ENCODE peak calls at places on chromosomes 16 and 17, in ten cellular contexts. One of them, this sample, is unnamed. For H3K4me1, the result is how much of the 10 kb centered on the place peaks cover.

GRCh38 chr16:25298165-25298872 is 40.7 kb upstream of the ZKSCAN2 start:
- DNase-seq in astrocyte: no peak
- DNase-seq in lung: no peak
- DNase-seq in SK-N-SH: peak
- DNase-seq in GM23248: no peak
- DNase-seq in adrenal gland: no peak
- DNase-seq in tibial nerve: no peak
- DNase-seq in neural progenitor cell: no peak
- DNase-seq in Caco-2: no peak
- DNase-seq in IMR-90: no peak
- DNase-seq in this sample: no peak

GRCh38 chr17:48113201-48113676 is 5.7 kb downstream of the SNX11 start:
- DNase-seq in Caco-2: no peak
- DNase-seq in IMR-90: no peak
- DNase-seq in GM23248: no peak
- DNase-seq in lung: no peak
- DNase-seq in SK-N-SH: no peak
- DNase-seq in neural progenitor cell: no peak
- DNase-seq in tibial nerve: no peak
- DNase-seq in astrocyte: no peak
- DNase-seq in adrenal gland: no peak
- DNase-seq in this sample: no peak

GRCh38 chr17:48809182-48809581 is 7.8 kb downstream of the TTLL6 start:
- DNase-seq in Caco-2: peak
- DNase-seq in GM23248: no peak
- DNase-seq in neural progenitor cell: no peak
- DNase-seq in astrocyte: no peak
- DNase-seq in IMR-90: no peak
- DNase-seq in tibial nerve: no peak
- DNase-seq in adrenal gland: no peak
- DNase-seq in SK-N-SH: no peak
- DNase-seq in lung: peak
- DNase-seq in this sample: peak

GRCh38 chr17:57285681-57286080 is 29.4 kb downstream of the MSI2 start:
- DNase-seq in adrenal gland: no peak
- DNase-seq in SK-N-SH: no peak
- DNase-seq in lung: no peak
- DNase-seq in astrocyte: no peak
- DNase-seq in tibial nerve: no peak
- DNase-seq in Caco-2: no peak
- DNase-seq in GM23248: no peak
- DNase-seq in IMR-90: no peak
- DNase-seq in neural progenitor cell: no peak
- DNase-seq in this sample: no peak

GRCh38 chr16:8660841-8661301 is 13.5 kb upstream of the ABAT start:
- DNase-seq in adrenal gland: peak
- DNase-seq in GM23248: peak
- DNase-seq in lung: peak
- DNase-seq in Caco-2: peak
- DNase-seq in neural progenitor cell: peak
- DNase-seq in tibial nerve: peak
- DNase-seq in astrocyte: peak
- DNase-seq in IMR-90: peak
- DNase-seq in SK-N-SH: peak
- DNase-seq in this sample: peak

GRCh38 chr16:56481468-56482112 is 30.2 kb downstream of the OGFOD1 start:
- DNase-seq in adrenal gland: no peak
- DNase-seq in tibial nerve: no peak
- DNase-seq in lung: no peak
- DNase-seq in IMR-90: peak
- DNase-seq in astrocyte: peak
- DNase-seq in Caco-2: no peak
- DNase-seq in GM23248: peak
- DNase-seq in SK-N-SH: no peak
- DNase-seq in neural progenitor cell: no peak
- DNase-seq in this sample: no peak

GRCh38 chr16:19765860-19766553 is 47.9 kb downstream of the IQCK start:
- DNase-seq in SK-N-SH: no peak
- DNase-seq in tibial nerve: peak
- DNase-seq in IMR-90: no peak
- DNase-seq in neural progenitor cell: no peak
- DNase-seq in lung: peak
- DNase-seq in astrocyte: no peak
- DNase-seq in adrenal gland: peak
- DNase-seq in Caco-2: no peak
- DNase-seq in GM23248: no peak
- DNase-seq in this sample: peak

GRCh38 chr16:51084074-51084928 is 66.8 kb downstream of the SALL1 start:
- DNase-seq in adrenal gland: no peak
- DNase-seq in astrocyte: peak
- DNase-seq in GM23248: no peak
- DNase-seq in neural progenitor cell: no peak
- DNase-seq in SK-N-SH: no peak
- DNase-seq in IMR-90: no peak
- DNase-seq in Caco-2: no peak
- DNase-seq in lung: no peak
- DNase-seq in tibial nerve: no peak
- DNase-seq in this sample: no peak

GRCh38 chr17:78492116-78492799 is 84.9 kb downstream of the DNAH17 start:
- DNase-seq in adrenal gland: no peak
- DNase-seq in neural progenitor cell: no peak
- DNase-seq in SK-N-SH: no peak
- DNase-seq in astrocyte: no peak
- DNase-seq in lung: no peak
- DNase-seq in Caco-2: no peak
- DNase-seq in tibial nerve: no peak
- DNase-seq in GM23248: no peak
- DNase-seq in IMR-90: no peak
- DNase-seq in this sample: no peak

GRCh38 chr16:2752850-2753522 is 548 bp downstream of the SRRM2 start:
- DNase-seq in SK-N-SH: peak
- DNase-seq in tibial nerve: peak
- DNase-seq in lung: no peak
- DNase-seq in Caco-2: peak
- DNase-seq in astrocyte: peak
- DNase-seq in GM23248: peak
- DNase-seq in IMR-90: peak
- DNase-seq in neural progenitor cell: peak
- DNase-seq in adrenal gland: peak
- DNase-seq in this sample: peak

GRCh38 chr16:2751577-2752034 is 832 bp upstream of the SRRM2 start:
- DNase-seq in neural progenitor cell: no peak
- DNase-seq in IMR-90: no peak
- DNase-seq in SK-N-SH: peak
- DNase-seq in lung: no peak
- DNase-seq in astrocyte: no peak
- DNase-seq in Caco-2: peak
- DNase-seq in adrenal gland: no peak
- DNase-seq in GM23248: no peak
- DNase-seq in tibial nerve: no peak
- DNase-seq in this sample: peak

GRCh38 chr16:2752035-2752849 is at the start of gene SRRM2:
- DNase-seq in SK-N-SH: peak
- DNase-seq in adrenal gland: peak
- DNase-seq in tibial nerve: peak
- DNase-seq in lung: peak
- DNase-seq in IMR-90: peak
- DNase-seq in GM23248: peak
- DNase-seq in neural progenitor cell: peak
- DNase-seq in Caco-2: peak
- DNase-seq in astrocyte: peak
- DNase-seq in this sample: peak

GRCh38 chr16:2755158-2755557 is 2.7 kb downstream of the SRRM2 start:
- DNase-seq in neural progenitor cell: no peak
- DNase-seq in tibial nerve: no peak
- DNase-seq in SK-N-SH: no peak
- DNase-seq in adrenal gland: no peak
- DNase-seq in lung: no peak
- DNase-seq in IMR-90: no peak
- DNase-seq in astrocyte: no peak
- DNase-seq in GM23248: no peak
- DNase-seq in Caco-2: no peak
- DNase-seq in this sample: no peak

DNA sequence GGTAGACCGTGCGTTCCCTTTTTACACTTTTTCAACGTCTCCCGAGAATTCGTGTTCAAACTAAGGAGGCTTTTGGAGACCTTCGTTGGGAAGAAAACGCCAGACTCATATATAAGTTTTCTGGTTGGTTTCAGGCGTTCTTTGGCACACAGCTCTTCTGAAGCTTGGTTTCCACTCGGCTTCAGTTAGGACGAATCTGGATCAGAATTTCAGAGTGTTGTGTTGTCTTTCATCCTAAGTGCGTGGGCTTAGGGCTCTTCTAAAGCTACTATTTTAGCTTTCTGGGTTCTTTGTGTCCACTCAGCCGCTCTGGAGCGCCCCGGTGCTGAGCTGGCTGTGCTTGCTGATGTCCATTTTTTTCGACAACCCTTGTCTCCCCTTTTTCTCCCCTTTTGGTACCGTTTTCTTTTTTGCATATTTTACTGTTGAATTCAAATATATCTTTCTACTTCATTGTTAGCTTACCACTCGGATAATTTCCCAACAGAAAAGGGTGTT is 1.1 kb downstream of the SRRM2 start:
- DNase-seq in IMR-90: no peak
- DNase-seq in SK-N-SH: no peak
- DNase-seq in tibial nerve: no peak
- DNase-seq in lung: no peak
- DNase-seq in neural progenitor cell: peak
- DNase-seq in astrocyte: no peak
- DNase-seq in GM23248: peak
- DNase-seq in Caco-2: no peak
- DNase-seq in adrenal gland: no peak
- DNase-seq in this sample: no peak
- H3K4me1 ChIP-seq in IMR-90: under half
- H3K4me1 ChIP-seq in SK-N-SH: under half
- H3K4me1 ChIP-seq in tibial nerve: half or more
- H3K4me1 ChIP-seq in lung: under half
- H3K4me1 ChIP-seq in neural progenitor cell: under half
- H3K4me1 ChIP-seq in astrocyte: under half
- H3K4me1 ChIP-seq in GM23248: under half
- H3K4me1 ChIP-seq in Caco-2: under half
- H3K4me1 ChIP-seq in adrenal gland: under half
- H3K4me1 ChIP-seq in this sample: under half

DNA sequence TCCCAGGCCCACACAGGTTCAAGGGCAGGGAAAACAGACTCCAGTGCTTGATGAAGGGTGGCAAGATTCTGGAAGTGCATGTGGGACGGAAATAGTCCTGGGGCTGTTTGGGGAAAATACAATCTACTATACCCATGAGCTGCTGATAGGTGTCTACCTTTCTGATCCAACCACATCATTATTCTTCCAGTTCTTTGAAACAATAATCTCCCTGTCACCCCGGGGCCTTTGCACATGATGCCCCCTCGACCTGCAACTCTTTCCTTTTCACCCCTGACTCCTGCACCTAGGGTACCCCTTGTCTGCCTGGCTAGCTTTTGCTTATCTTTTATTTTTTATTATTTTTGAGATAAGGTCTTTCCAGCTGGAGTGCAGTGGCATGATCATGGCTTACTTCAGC is 45.0 kb downstream of the LDHD start:
- DNase-seq in SK-N-SH: no peak
- DNase-seq in IMR-90: no peak
- DNase-seq in tibial nerve: no peak
- DNase-seq in neural progenitor cell: no peak
- DNase-seq in adrenal gland: no peak
- DNase-seq in astrocyte: no peak
- DNase-seq in lung: no peak
- DNase-seq in Caco-2: no peak
- DNase-seq in GM23248: no peak
- DNase-seq in this sample: no peak
- H3K4me1 ChIP-seq in SK-N-SH: half or more
- H3K4me1 ChIP-seq in IMR-90: under half
- H3K4me1 ChIP-seq in tibial nerve: under half
- H3K4me1 ChIP-seq in neural progenitor cell: under half
- H3K4me1 ChIP-seq in adrenal gland: under half
- H3K4me1 ChIP-seq in astrocyte: under half
- H3K4me1 ChIP-seq in lung: under half
- H3K4me1 ChIP-seq in Caco-2: half or more
- H3K4me1 ChIP-seq in GM23248: under half
- H3K4me1 ChIP-seq in this sample: under half

GRCh38 chr17:36934144-36934758 is 3.0 kb upstream of the LHX1 start:
- DNase-seq in adrenal gland: no peak
- DNase-seq in astrocyte: no peak
- DNase-seq in GM23248: no peak
- DNase-seq in neural progenitor cell: peak
- DNase-seq in IMR-90: no peak
- DNase-seq in Caco-2: no peak
- DNase-seq in lung: no peak
- DNase-seq in SK-N-SH: peak
- DNase-seq in tibial nerve: no peak
- DNase-seq in this sample: no peak
- H3K4me1 ChIP-seq in adrenal gland: under half
- H3K4me1 ChIP-seq in astrocyte: under half
- H3K4me1 ChIP-seq in GM23248: under half
- H3K4me1 ChIP-seq in neural progenitor cell: half or more
- H3K4me1 ChIP-seq in IMR-90: under half
- H3K4me1 ChIP-seq in Caco-2: under half
- H3K4me1 ChIP-seq in lung: under half
- H3K4me1 ChIP-seq in SK-N-SH: under half
- H3K4me1 ChIP-seq in tibial nerve: half or more
- H3K4me1 ChIP-seq in this sample: half or more

GRCh38 chr16:678209-678857 is 1.9 kb upstream of the STUB1 start:
- DNase-seq in astrocyte: no peak
- DNase-seq in GM23248: no peak
- DNase-seq in SK-N-SH: no peak
- DNase-seq in adrenal gland: no peak
- DNase-seq in IMR-90: no peak
- DNase-seq in tibial nerve: no peak
- DNase-seq in lung: no peak
- DNase-seq in Caco-2: no peak
- DNase-seq in neural progenitor cell: no peak
- DNase-seq in this sample: no peak

GRCh38 chr16:680625-680945 is 375 bp downstream of the STUB1 start:
- DNase-seq in IMR-90: no peak
- DNase-seq in lung: no peak
- DNase-seq in adrenal gland: no peak
- DNase-seq in GM23248: no peak
- DNase-seq in tibial nerve: no peak
- DNase-seq in astrocyte: no peak
- DNase-seq in neural progenitor cell: no peak
- DNase-seq in SK-N-SH: no peak
- DNase-seq in Caco-2: no peak
- DNase-seq in this sample: no peak

GRCh38 chr16:679808-680624 is at the start of gene STUB1:
- DNase-seq in astrocyte: peak
- DNase-seq in GM23248: peak
- DNase-seq in IMR-90: peak
- DNase-seq in Caco-2: peak
- DNase-seq in neural progenitor cell: peak
- DNase-seq in tibial nerve: peak
- DNase-seq in adrenal gland: peak
- DNase-seq in SK-N-SH: peak
- DNase-seq in lung: peak
- DNase-seq in this sample: peak

GRCh38 chr16:677306-678190 is 2.1 kb downstream of the RHBDL1 start:
- DNase-seq in SK-N-SH: no peak
- DNase-seq in GM23248: no peak
- DNase-seq in neural progenitor cell: no peak
- DNase-seq in lung: no peak
- DNase-seq in tibial nerve: no peak
- DNase-seq in IMR-90: no peak
- DNase-seq in astrocyte: no peak
- DNase-seq in adrenal gland: no peak
- DNase-seq in Caco-2: no peak
- DNase-seq in this sample: no peak

GRCh38 chr16:678858-679807 is 1.1 kb upstream of the STUB1 start:
- DNase-seq in SK-N-SH: peak
- DNase-seq in lung: peak
- DNase-seq in GM23248: peak
- DNase-seq in Caco-2: peak
- DNase-seq in astrocyte: peak
- DNase-seq in tibial nerve: peak
- DNase-seq in adrenal gland: peak
- DNase-seq in neural progenitor cell: peak
- DNase-seq in IMR-90: peak
- DNase-seq in this sample: peak
- H3K4me1 ChIP-seq in SK-N-SH: under half
- H3K4me1 ChIP-seq in lung: under half
- H3K4me1 ChIP-seq in GM23248: under half
- H3K4me1 ChIP-seq in Caco-2: under half
- H3K4me1 ChIP-seq in astrocyte: under half
- H3K4me1 ChIP-seq in tibial nerve: half or more
- H3K4me1 ChIP-seq in adrenal gland: under half
- H3K4me1 ChIP-seq in neural progenitor cell: under half
- H3K4me1 ChIP-seq in IMR-90: under half
- H3K4me1 ChIP-seq in this sample: half or more

This sample was measured in transverse colon.